ENCODE peak calls at places on chromosome 1, in six cellular contexts. S, P, K, F, X and W are unnamed samples.

GRCh38 chr1:47340227-47340626 is 6.6 kb downstream of the CMPK1 start:
- DNase-seq in K (no peak), P (no peak), X (no peak), F (no peak), S (no peak), W (no peak)

GRCh38 chr1:12811409-12811784 is 19.8 kb downstream of the PRAMEF11 start:
- DNase-seq in K (no peak), S (no peak), F (no peak), P (no peak), X (no peak), W (no peak)

GRCh38 chr1:2313651-2314296 is 77.6 kb downstream of the MORN1 start:
- DNase-seq in K (no peak), S (no peak), X (no peak), F (no peak), P (no peak), W (no peak)

GRCh38 chr1:100440075-100440809 is 87.9 kb downstream of the CDC14A start:
- DNase-seq in X (no peak), F (no peak), P (peak; percentile 30), K (no peak), S (peak; percentile 71), W (no peak)

GRCh38 chr1:161098161-161099068 is at the start of gene KLHDC9:
- DNase-seq in K (peak; percentile 46), F (peak; percentile 86), S (no peak), P (peak; percentile 85), X (peak; percentile 94), W (peak; percentile 91)

GRCh38 chr1:199403421-199404116 is 623.9 kb upstream of the NR5A2 start:
- DNase-seq in S (no peak), K (no peak), P (no peak), F (no peak), X (no peak), W (no peak)

GRCh38 chr1:224378855-224379631 is 22.4 kb downstream of the CNIH4 start:
- DNase-seq in X (no peak), F (no peak), S (no peak), P (no peak), K (no peak), W (no peak)

GRCh38 chr1:17507916-17508315 is 31.6 kb upstream of the ARHGEF10L start:
- DNase-seq in S (no peak), P (no peak), K (no peak), X (no peak), F (no peak), W (no peak)

GRCh38 chr1:56045477-56045876 is 533.9 kb downstream of the PLPP3 start:
- DNase-seq in S (no peak), F (no peak), K (no peak), P (no peak), X (no peak), W (no peak)

GRCh38 chr1:171716620-171717019 is 25.2 kb downstream of the VAMP4 start:
- DNase-seq in F (no peak), S (no peak), K (no peak), X (no peak), P (no peak), W (no peak)

GRCh38 chr1:198560093-198560638 is 19.7 kb upstream of the ATP6V1G3 start:
- DNase-seq in F (no peak), P (no peak), K (no peak), X (no peak), S (peak; percentile 11), W (no peak)

GRCh38 chr1:156748670-156749428 is 2.6 kb downstream of the HDGF start:
- DNase-seq in K (peak; percentile 42), X (no peak), F (peak; percentile 59), P (peak; percentile 78), S (no peak), W (no peak)

GRCh38 chr1:206555473-206555935 is 48.2 kb downstream of the RASSF5 start:
- DNase-seq in K (no peak), X (no peak), P (no peak), F (peak; percentile 73), S (peak; percentile 91), W (no peak)

GRCh38 chr1:206557636-206558473 is 50.5 kb downstream of the RASSF5 start:
- DNase-seq in K (no peak), S (peak; percentile 44), P (peak; percentile 48), X (no peak), F (no peak), W (no peak)

GRCh38 chr1:206558794-206559660 is 51.7 kb downstream of the RASSF5 start:
- DNase-seq in K (no peak), P (no peak), S (no peak), F (no peak), X (no peak), W (no peak)

GRCh38 chr1:206556047-206556747 is 48.9 kb downstream of the RASSF5 start:
- DNase-seq in F (peak; percentile 58), S (no peak), X (no peak), P (no peak), K (no peak), W (no peak)

DNA sequence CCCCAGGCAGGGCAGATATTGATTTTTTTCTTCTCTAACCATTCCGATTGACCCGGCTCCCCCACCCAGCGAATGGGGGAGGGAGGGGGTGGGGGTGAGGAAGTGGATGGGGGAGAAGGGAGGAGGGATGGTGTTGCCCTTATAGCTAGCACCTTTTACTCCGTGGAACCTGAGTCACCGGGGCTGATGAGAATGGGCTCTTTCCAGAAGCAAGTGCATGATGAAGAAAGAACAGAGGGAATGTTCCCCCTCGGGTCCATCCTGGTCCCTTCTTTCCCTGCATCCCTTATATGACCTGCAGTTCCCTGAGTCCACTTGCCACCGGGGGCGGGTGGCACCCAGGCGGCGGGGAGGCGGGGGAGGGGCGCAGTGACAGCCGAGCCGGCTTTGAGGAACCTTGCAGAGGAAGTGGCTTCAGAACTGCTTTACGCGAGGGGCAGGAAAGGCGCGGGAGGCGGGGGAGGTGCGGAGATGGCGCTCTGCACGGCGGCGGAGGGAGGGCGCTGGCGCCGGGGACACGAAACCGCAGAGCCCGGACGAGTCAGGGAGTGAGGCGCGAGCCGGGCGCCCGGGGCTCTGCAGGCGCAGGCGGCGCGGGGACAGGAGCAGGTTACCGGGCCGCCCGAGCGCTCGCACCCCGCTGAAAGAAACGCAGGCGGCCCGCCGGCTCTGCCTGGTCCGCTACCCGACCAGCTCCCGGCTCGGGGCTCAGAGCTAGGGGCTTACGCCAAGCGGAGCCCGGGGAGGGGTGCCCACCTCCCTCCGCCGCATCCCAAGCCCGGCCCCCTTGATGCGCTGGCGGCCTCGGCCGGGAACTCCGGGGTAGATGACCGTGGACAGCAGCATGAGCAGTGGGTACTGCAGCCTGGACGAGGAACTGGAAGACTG is 49.7 kb downstream of the RASSF5 start:
- DNase-seq in P (peak; percentile 82), S (peak; percentile 86), F (peak; percentile 78), X (peak; percentile 60), K (peak; percentile 59), W (peak; percentile 61)
- TF ChIP-seq POLR2A in P (no peak), S (peak; percentile 70), F (peak; percentile 63), X (peak; percentile 36), K (no peak), W (peak; percentile 36)

DNA sequence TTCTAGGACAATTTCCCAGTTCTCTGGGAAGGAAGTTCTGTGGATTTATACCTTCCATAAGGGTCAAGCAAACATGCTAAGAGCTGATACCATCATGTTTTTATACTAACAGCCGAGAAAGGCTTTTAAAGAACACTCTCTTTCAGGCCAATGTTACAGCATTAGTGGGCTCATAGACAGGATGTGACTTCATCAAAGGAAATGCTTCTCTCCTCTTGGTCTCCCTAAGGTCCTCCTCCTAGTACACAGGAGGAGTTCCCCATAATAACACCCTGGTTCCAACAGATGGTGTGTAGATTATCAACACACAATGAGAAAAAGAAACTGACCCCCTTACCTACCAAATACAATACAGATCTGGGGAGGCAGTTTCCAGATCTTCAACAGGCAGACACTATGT is 26.7 kb upstream of the GLIS1 start:
- DNase-seq in K (no peak), F (no peak), P (no peak), S (no peak), X (no peak), W (no peak)
- TF ChIP-seq POLR2A in K (no peak), F (no peak), P (no peak), S (no peak), X (no peak), W (no peak)

DNA sequence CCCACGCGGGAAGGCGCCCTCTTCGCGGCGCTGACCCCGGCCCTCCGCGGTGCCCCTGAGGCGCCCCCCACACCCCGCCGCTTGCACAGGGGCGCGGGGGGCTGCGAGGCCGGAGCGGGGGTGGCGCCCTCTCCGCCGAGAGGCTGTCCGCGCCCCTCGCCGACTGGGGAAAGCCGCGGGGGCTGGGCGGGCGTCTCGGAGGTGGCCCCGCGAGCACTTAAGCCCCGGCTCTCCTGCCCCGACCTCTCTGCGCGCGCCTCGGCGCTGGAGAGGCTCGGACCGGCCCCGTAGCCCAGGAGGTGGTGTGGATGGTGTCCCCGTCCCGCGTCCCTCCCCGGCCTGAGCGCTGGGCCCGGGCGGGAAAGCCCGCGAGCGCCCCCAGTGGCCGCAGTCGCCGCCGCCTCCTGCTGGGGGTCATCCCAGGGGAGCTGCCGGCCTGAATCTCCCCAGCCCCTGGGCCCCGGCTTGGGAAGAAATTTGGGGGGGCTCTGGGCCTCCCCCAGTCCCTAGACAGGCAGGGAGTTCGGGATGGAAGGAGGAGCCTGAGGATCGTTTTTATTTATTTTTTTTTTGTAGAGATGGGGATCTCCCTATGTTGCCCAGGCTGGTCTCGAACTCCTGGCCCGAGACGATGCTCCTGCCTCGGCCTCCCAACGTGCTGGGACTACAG is 1.9 kb upstream of the HES4 start:
- DNase-seq in F (peak; percentile 63), S (peak; percentile 95), K (peak; percentile 42), P (peak; percentile 87), X (peak; percentile 90), W (peak; percentile 89)
- TF ChIP-seq POLR2A in F (no peak), S (peak; percentile 64), K (no peak), P (no peak), X (no peak), W (no peak)

GRCh38 chr1:155223017-155223416 is 14.5 kb downstream of the MTX1 start:
- DNase-seq in S (peak; percentile 18), X (no peak), P (no peak), F (no peak), K (no peak), W (no peak)

GRCh38 chr1:155226188-155226909 is 17.9 kb downstream of the MTX1 start:
- DNase-seq in P (peak; percentile 75), K (peak; percentile 64), X (peak; percentile 58), S (peak; percentile 80), F (peak; percentile 66), W (no peak)

GRCh38 chr1:155228096-155228427 is 19.6 kb downstream of the MTX1 start:
- DNase-seq in P (no peak), K (no peak), F (no peak), S (no peak), X (no peak), W (no peak)

GRCh38 chr1:155226910-155227260 is 18.4 kb downstream of the MTX1 start:
- DNase-seq in F (peak; percentile 68), K (no peak), X (no peak), P (peak; percentile 53), S (peak; percentile 56), W (no peak)

DNA sequence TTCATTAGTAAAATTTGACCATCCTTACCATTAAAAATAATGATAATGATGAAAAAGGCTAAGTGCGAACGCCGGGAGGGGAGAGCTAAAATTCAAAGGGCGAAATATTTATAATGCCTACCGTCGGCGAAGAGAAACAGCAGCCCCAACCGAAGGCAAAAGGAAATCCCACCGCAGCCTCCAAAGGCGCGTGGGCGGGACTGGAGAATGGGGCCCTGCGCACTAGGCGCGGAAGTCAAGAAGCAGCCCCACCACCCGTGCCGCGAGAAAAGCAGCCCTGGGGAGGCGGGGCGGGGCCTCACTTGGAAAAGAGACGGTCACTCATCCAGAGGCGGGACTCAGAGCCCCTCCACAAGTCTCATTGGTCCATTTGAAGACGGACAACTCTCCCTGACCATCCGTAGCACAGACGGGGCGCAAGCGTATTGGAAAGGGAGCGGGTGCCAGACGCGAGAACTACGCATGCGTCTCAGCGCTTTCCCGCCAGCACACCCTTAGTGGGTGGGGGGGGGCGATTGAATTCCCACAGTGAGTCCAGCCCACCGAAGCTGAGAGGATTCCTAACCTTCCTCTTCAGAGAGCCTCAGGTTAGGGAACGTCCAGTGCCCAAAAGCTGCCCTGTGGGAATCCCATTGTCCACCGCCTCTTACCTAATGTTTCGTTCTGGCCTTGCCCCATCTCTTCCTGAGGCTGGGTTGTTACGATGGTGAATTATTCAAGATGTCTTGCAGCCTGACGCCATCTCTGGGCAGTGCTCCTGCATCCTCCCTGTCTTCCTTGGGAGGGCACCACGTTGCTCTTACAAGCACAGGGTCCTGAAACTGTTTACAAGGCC is 19.0 kb downstream of the MTX1 start:
- DNase-seq in K (peak; percentile 99), P (peak; percentile 98), S (peak; percentile 100), X (peak; percentile 95), F (peak; percentile 98), W (peak; percentile 94)
- TF ChIP-seq POLR2A in K (peak; percentile 19), P (no peak), S (peak; percentile 91), X (peak; percentile 85), F (peak; percentile 83), W (peak; percentile 89)